ENCODE peak calls at places on chromosomes 2 and 18, in five cellular contexts. D is SK-N-SH, T is GM12878, G is H1, Y is K562. O is an unnamed sample.

GRCh38 chr2:9101763-9102425 is 98.4 kb upstream of the MBOAT2 start:
- DNase-seq in G (no peak), T (no peak), D (no peak), Y (no peak), O (no peak)

GRCh38 chr2:195535911-195536522 is 121.0 kb upstream of the SLC39A10 start:
- DNase-seq in D (no peak), Y (peak; percentile 49), T (peak; percentile 92), G (no peak), O (no peak)

GRCh38 chr18:31206787-31207381 is 44.2 kb upstream of the DSC1 start:
- DNase-seq in G (peak; percentile 23), D (peak; percentile 2), T (peak; percentile 47), Y (peak; percentile 55), O (peak; percentile 86)

GRCh38 chr2:7118606-7119503 is 201.6 kb downstream of the RNF144A start:
- DNase-seq in D (peak; percentile 73), Y (peak; percentile 27), T (no peak), G (no peak), O (no peak)

GRCh38 chr2:162297925-162298552 is 20.4 kb downstream of the IFIH1 start:
- DNase-seq in T (no peak), Y (peak; percentile 40), D (peak; percentile 32), G (no peak), O (peak; percentile 83)

GRCh38 chr2:176466918-176467452 is 197.7 kb downstream of the MTX2 start:
- DNase-seq in D (no peak), Y (no peak), G (no peak), T (no peak), O (no peak)

GRCh38 chr18:28039078-28039477 is 137.9 kb downstream of the CDH2 start:
- DNase-seq in D (no peak), Y (no peak), G (no peak), T (no peak), O (no peak)

GRCh38 chr18:40355701-40356100 is 1599.3 kb upstream of the PIK3C3 start:
- DNase-seq in Y (no peak), T (no peak), D (no peak), G (no peak), O (no peak)

GRCh38 chr18:9520666-9521065 is 45.4 kb downstream of the RALBP1 start:
- DNase-seq in Y (no peak), D (no peak), T (no peak), G (no peak), O (no peak)

GRCh38 chr2:111946294-111947114 is 48.1 kb downstream of the MERTK start:
- DNase-seq in D (no peak), G (no peak), T (no peak), Y (no peak), O (peak; percentile 70)

GRCh38 chr2:8684885-8685696 is 3.2 kb downstream of the ID2 start:
- DNase-seq in T (no peak), G (no peak), D (no peak), Y (peak; percentile 42), O (peak; percentile 59)

GRCh38 chr2:241882090-241882625 is 12.6 kb downstream of the RTP5 start:
- DNase-seq in T (no peak), G (no peak), D (peak; percentile 74), Y (peak; percentile 80), O (no peak)

GRCh38 chr18:3449702-3450357 is at the start of gene TGIF1:
- DNase-seq in Y (peak; percentile 85), G (no peak), T (no peak), D (peak; percentile 77), O (peak; percentile 63)

GRCh38 chr18:7663305-7664023 is 96.3 kb downstream of the PTPRM start:
- DNase-seq in T (no peak), G (no peak), D (no peak), Y (no peak), O (no peak)

GRCh38 chr2:130849896-130850787 is 13.4 kb downstream of the ARHGEF4 start:
- DNase-seq in D (no peak), G (no peak), T (no peak), Y (no peak), O (no peak)

GRCh38 chr2:97935719-97936161 is 60.0 kb downstream of the TMEM131 start:
- DNase-seq in G (no peak), Y (peak; percentile 40), D (peak; percentile 21), T (no peak), O (peak; percentile 42)

GRCh38 chr2:173999724-174000123 is 34.6 kb upstream of the SP3 start:
- DNase-seq in G (no peak), D (no peak), T (no peak), Y (no peak), O (no peak)

GRCh38 chr18:26082475-26082874 is 7.9 kb downstream of the SS18 start:
- DNase-seq in G (no peak), D (no peak), Y (no peak), T (no peak), O (no peak)

GRCh38 chr18:57789105-57789504 is 14.0 kb downstream of the ATP8B1 start:
- DNase-seq in G (no peak), T (no peak), D (no peak), Y (no peak), O (no peak)

GRCh38 chr2:29220506-29221270 is 105.5 kb downstream of the CLIP4 start:
- DNase-seq in T (no peak), Y (no peak), D (no peak), G (no peak), O (no peak)

GRCh38 chr2:231201475-231201814 is 3.0 kb downstream of the ARMC9 start:
- DNase-seq in D (no peak), Y (no peak), G (no peak), T (no peak), O (no peak)

GRCh38 chr2:241802806-241803318 is 6.1 kb upstream of the NEU4 start:
- DNase-seq in T (no peak), D (peak; percentile 9), G (no peak), Y (no peak), O (no peak)

GRCh38 chr2:21267232-21267835 is 143.6 kb downstream of the TDRD15 start:
- DNase-seq in Y (no peak), D (no peak), T (no peak), G (no peak), O (no peak)

GRCh38 chr2:21268197-21268870 is 144.6 kb downstream of the TDRD15 start:
- DNase-seq in T (no peak), G (no peak), D (no peak), Y (no peak), O (no peak)

GRCh38 chr2:21270083-21270491 is 146.3 kb downstream of the TDRD15 start:
- DNase-seq in T (no peak), D (no peak), G (no peak), Y (no peak), O (no peak)

GRCh38 chr2:21270658-21271057 is 146.9 kb downstream of the TDRD15 start:
- DNase-seq in D (peak; percentile 70), G (no peak), Y (no peak), T (no peak), O (no peak)

DNA sequence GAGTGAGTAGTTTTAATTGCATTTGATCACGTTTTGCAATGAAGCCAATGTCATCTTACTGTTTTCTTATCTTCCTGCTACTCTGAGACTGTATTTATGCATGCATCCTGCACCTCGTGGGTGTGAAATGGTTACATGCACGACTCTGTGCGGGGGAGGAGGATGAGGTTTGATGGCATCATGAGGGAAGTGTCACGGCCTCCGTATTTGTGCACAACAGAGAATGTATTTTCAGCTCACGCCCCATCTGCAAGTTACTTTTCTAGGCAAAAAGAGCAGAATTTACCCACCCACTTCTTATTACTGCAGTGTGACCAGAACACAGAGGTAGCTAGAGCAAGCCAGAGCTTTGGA is 145.1 kb downstream of the TDRD15 start:
- DNase-seq in Y (no peak), D (no peak), G (no peak), T (no peak), O (no peak)
- TF ChIP-seq EP300 in Y (no peak), D (no peak), G (no peak), T (no peak), O (no peak)

GRCh38 chr2:71250945-71251344 is 24.0 kb upstream of the PAIP2B start:
- DNase-seq in Y (no peak), D (no peak), T (no peak), G (no peak), O (no peak)
- TF ChIP-seq SIN3A in Y (no peak), D (no peak), T (no peak), G (no peak), O (no peak)

DNA sequence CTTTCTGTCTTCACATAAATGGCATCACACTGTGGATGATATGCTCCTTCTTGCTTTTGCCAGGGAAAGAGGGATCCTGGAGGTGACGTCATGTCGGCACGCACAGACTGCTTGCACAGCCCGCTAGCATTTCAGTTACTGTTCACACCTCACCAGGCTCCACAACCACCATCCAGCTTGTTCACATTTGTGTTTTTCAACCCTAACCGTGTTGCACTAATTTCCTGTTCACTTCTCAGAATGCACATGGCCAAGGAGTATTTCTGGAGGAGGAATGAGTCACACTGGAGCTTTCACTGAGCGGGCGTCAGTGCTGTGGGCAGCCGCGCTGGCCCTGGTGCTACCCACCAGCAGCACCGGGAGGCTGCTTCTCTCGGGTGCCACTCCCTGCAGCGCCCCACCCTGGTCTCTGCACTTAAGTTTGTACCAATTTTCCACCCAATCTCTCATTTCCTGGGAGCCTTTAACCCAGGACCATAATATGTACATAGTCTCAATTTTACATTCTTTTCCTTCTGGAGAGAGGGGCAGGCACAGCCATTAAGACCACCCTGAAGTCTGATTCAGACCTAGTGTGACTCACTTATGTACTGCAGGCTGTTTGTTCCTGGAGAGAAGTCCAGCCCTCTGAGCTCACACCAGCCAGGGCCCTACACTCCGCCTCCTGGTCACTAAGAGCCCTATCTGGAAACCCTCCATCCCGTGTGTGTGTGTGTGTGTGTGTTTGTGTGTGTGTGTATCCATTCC is 65.1 kb downstream of the MBP start:
- DNase-seq in D (no peak), Y (no peak), T (peak; percentile 59), G (no peak), O (peak; percentile 34)
- TF ChIP-seq EP300 in D (no peak), Y (no peak), T (no peak), G (no peak), O (no peak)

DNA sequence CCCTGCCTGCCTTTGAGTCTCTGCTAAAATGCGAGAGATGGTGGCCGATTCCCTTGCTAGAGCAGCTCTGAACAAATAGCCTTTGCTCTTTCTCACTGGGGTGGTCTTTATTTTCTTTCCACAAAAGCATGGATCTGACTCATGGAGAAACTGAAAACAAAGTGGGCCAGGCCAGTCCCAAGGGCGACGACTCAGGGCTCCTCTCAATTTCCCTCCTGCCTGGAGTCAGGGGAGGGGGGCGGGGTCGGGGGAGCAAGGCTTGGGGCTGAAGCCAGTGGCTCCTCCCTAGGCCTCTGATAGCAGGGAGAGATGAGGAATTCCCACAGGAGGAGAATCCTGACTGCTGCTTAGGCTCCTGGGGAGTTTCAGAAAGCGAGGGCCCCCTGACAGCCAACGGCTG is 17.1 kb upstream of the IL1R2 start:
- DNase-seq in Y (no peak), G (no peak), T (no peak), D (no peak), O (no peak)
- TF ChIP-seq SIN3A in Y (no peak), G (no peak), T (no peak), D (no peak), O (no peak)

DNA sequence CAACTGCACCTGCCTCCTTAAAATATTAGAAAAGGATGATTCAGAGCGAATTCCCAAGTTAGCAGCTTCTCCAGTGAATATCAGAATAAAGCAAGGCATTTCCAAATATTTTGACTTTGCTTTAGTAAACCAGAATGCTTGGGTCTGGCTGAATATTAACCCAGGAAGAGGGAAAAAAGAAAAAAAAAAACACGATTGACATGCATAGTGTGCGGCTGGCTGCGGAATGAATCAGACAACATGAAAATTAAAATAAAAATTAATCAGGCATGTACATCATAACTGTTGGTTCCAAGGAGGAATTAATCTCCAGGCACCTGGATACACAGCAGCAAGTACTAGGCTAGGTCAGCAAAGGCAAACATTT is 105.8 kb upstream of the NCKAP5 start:
- DNase-seq in G (no peak), D (no peak), T (no peak), Y (no peak), O (no peak)
- TF ChIP-seq EP300 in G (no peak), D (no peak), T (no peak), Y (no peak), O (no peak)

O was measured in HepG2.